ENCODE peak calls at places on chromosome 10, in nine cellular contexts. O, Y, P, A, V, R, D, S and Z are unnamed samples.

GRCh38 chr10:20215547-20216152 is 399.4 kb downstream of the PLXDC2 start:
- DNase-seq in A (no peak), Y (no peak), S (no peak), P (no peak), O (no peak), D (no peak), V (no peak), R (no peak), Z (no peak)

GRCh38 chr10:35409094-35409582 is 72.8 kb downstream of the CCNY start:
- DNase-seq in D (no peak), V (peak; percentile 29), R (peak; percentile 88), O (no peak), S (no peak), P (no peak), A (no peak), Y (no peak), Z (no peak)

GRCh38 chr10:84499846-84500245 is 171.5 kb downstream of the CCSER2 start:
- DNase-seq in A (no peak), S (no peak), R (no peak), V (no peak), O (no peak), Y (no peak), P (no peak), D (no peak), Z (no peak)

GRCh38 chr10:5079306-5079830 is 14.8 kb upstream of the AKR1C3 start:
- DNase-seq in A (no peak), D (no peak), P (no peak), R (no peak), V (no peak), S (no peak), O (no peak), Y (no peak), Z (no peak)

GRCh38 chr10:133124357-133125211 is 35.4 kb upstream of the KNDC1 start:
- DNase-seq in P (peak; percentile 82), A (peak; percentile 23), O (no peak), R (no peak), S (peak; percentile 50), D (no peak), Y (no peak), V (no peak), Z (no peak)

GRCh38 chr10:114174462-114175190 is 623 bp upstream of the CCDC186 start:
- DNase-seq in A (no peak), O (no peak), R (peak; percentile 26), S (peak; percentile 32), D (no peak), P (no peak), V (peak; percentile 73), Y (peak; percentile 53), Z (no peak)

GRCh38 chr10:50988792-50989191 is 85.5 kb upstream of the PRKG1 start:
- DNase-seq in O (no peak), P (no peak), D (no peak), Y (no peak), S (no peak), A (no peak), R (peak; percentile 36), V (no peak), Z (no peak)

GRCh38 chr10:61475449-61475873 is 22.3 kb upstream of the TMEM26 start:
- DNase-seq in Y (no peak), V (no peak), D (no peak), R (peak; percentile 49), O (no peak), S (no peak), P (no peak), A (no peak), Z (no peak)

GRCh38 chr10:132507956-132508490 is 29.6 kb upstream of the INPP5A start:
- DNase-seq in V (peak; percentile 17), O (no peak), S (no peak), D (no peak), R (no peak), P (no peak), Y (no peak), A (no peak), Z (peak; percentile 10)

GRCh38 chr10:131137223-131137622 is 174.3 kb downstream of the TCERG1L start:
- DNase-seq in S (no peak), P (no peak), O (no peak), D (no peak), V (no peak), Y (no peak), R (no peak), A (no peak), Z (no peak)

GRCh38 chr10:104642001-104642270 is 846 bp downstream of the SORCS3 start:
- DNase-seq in O (no peak), S (no peak), D (no peak), V (no peak), R (no peak), A (no peak), P (peak; percentile 21), Y (no peak), Z (no peak)

GRCh38 chr10:104640339-104641149 is 546 bp upstream of the SORCS3 start:
- DNase-seq in P (peak; percentile 67), Y (no peak), A (no peak), S (no peak), V (no peak), R (peak; percentile 14), D (no peak), O (no peak), Z (no peak)

GRCh38 chr10:104641150-104642000 is at the start of gene SORCS3:
- DNase-seq in P (peak; percentile 59), R (peak; percentile 3), D (no peak), Y (no peak), O (no peak), V (no peak), S (no peak), A (no peak), Z (no peak)

GRCh38 chr10:104643023-104643663 is 2.1 kb downstream of the SORCS3 start:
- DNase-seq in P (no peak), D (no peak), A (no peak), Y (no peak), R (no peak), S (no peak), V (no peak), O (no peak), Z (no peak)

GRCh38 chr10:104642311-104643022 is 1.4 kb downstream of the SORCS3 start:
- DNase-seq in V (no peak), S (peak; percentile 39), O (no peak), Y (no peak), D (no peak), A (peak; percentile 35), P (peak; percentile 91), R (peak; percentile 12), Z (no peak)
- TF ChIP-seq CTCF in V (no peak), S (no peak), O (peak; percentile 18), Y (no peak), D (no peak), A (no peak), P (peak; percentile 57), R (peak; percentile 51), Z (no peak)

DNA sequence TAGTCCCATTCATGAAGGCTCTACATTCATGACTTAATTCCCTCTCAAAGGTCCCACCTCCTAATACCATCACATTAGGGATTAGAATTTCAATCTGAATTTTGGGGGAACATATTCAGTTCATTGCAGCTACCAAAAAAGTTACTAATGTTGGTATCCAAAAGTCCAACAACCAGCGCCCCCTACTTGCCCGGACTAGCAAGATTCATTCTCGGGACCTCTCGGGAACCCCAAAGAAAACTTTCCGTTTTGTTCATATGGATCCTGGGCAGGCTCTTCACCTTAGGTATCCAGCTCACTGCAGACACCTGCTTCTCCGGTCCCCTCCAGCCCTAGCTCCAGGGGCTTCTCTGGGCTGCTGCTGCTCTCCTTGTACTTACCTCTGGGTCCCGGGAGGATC is 8.9 kb upstream of the GRK5 start:
- DNase-seq in S (no peak), R (no peak), P (peak; percentile 20), V (no peak), D (peak; percentile 53), A (peak; percentile 40), Y (no peak), O (no peak), Z (no peak)
- TF ChIP-seq CTCF in S (no peak), R (peak; percentile 60), P (peak; percentile 30), V (no peak), D (peak; percentile 87), A (no peak), Y (no peak), O (peak; percentile 73), Z (no peak)

DNA sequence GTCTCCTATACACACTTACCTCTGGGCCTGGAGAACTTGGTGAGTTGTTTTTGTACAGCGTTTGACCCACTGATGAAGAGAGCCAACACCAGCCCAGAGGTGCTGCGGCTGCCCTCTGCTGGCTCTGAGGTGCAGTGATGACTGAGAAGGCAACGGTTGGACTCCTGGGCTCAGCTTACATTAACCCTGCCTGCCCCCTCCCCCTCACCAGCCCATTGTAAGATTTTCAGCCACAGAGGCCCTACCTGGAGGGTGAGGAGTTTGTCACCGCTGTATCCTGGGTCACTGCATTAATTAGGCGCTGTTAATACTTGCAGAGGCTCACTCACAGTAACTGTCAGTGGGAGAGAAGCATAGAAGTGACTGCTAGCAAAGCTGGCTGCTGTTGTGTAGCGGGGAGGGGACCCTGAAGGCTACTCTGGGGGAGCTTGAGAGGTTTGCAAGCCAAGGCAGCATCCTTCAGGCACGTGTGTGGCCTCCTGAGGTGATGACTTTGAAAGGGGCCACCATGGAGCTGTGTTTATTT is 18.9 kb upstream of the ANKRD2 start:
- DNase-seq in R (peak; percentile 73), V (peak; percentile 74), D (peak; percentile 57), A (peak; percentile 75), P (peak; percentile 74), S (peak; percentile 65), O (no peak), Y (peak; percentile 23), Z (peak; percentile 35)
- TF ChIP-seq CTCF in R (peak; percentile 95), V (peak; percentile 88), D (peak; percentile 78), A (peak; percentile 42), P (peak; percentile 61), S (peak; percentile 82), O (peak; percentile 99), Y (no peak), Z (no peak)

GRCh38 chr10:96642973-96643372 is 56.2 kb upstream of the TM9SF3 start:
- DNase-seq in O (peak; percentile 28), R (peak; percentile 29), A (peak; percentile 93), V (peak; percentile 79), D (peak; percentile 87), S (peak; percentile 70), Y (peak; percentile 89), P (peak; percentile 69), Z (peak; percentile 54)
- TF ChIP-seq CTCF in O (peak; percentile 78), R (peak; percentile 56), A (peak; percentile 37), V (peak; percentile 27), D (peak; percentile 98), S (no peak), Y (peak; percentile 49), P (peak; percentile 49), Z (no peak)